ENCODE peak calls at places on chromosomes 13 and 19, in six cellular contexts. H is IMR-90, C is mesenchymal stem cell, T is H9, S is neuronal stem cell, U is H1. P is an unnamed sample.

GRCh38 chr19:2883686-2884439 is 16.7 kb downstream of the ZNF556 start:
- DNase-seq in T (no peak), U (no peak), C (no peak), H (no peak), S (no peak), P (no peak)

GRCh38 chr19:33905937-33906577 is 109.4 kb downstream of the KCTD15 start:
- DNase-seq in U (peak), H (no peak), S (peak), C (no peak), T (peak), P (peak)

GRCh38 chr13:104831823-104832222 is 1703.6 kb downstream of the EFNB2 start:
- DNase-seq in H (no peak), C (no peak), T (no peak), U (no peak), S (no peak), P (no peak)

GRCh38 chr13:100089633-100090032 is 740 bp downstream of the PCCA start:
- DNase-seq in T (no peak), H (peak), C (peak), U (no peak), S (no peak), P (peak)

GRCh38 chr13:51825165-51825592 is 19.8 kb downstream of the TMEM272 start:
- DNase-seq in T (no peak), H (no peak), C (no peak), S (no peak), U (no peak), P (no peak)

GRCh38 chr13:48908381-48909087 is 67.2 kb upstream of the FNDC3A start:
- DNase-seq in U (no peak), H (peak), S (no peak), C (no peak), T (no peak), P (no peak)

GRCh38 chr19:584240-585001 is 5.3 kb upstream of the HCN2 start:
- DNase-seq in U (peak), T (peak), C (peak), H (peak), S (peak), P (peak)

GRCh38 chr13:26946675-26947342 is 186.2 kb upstream of the GPR12 start:
- DNase-seq in C (peak), H (peak), T (no peak), S (peak), U (no peak), P (peak)

GRCh38 chr13:99811067-99811715 is 160.4 kb downstream of the ZIC5 start:
- DNase-seq in C (no peak), T (no peak), U (no peak), S (no peak), H (no peak), P (no peak)

GRCh38 chr19:54594737-54595136 is 1.3 kb downstream of the LILRA1 start:
- DNase-seq in H (no peak), T (no peak), S (no peak), C (no peak), U (no peak), P (no peak)

GRCh38 chr13:26228080-26228479 is 6.0 kb upstream of the RNF6 start:
- DNase-seq in T (no peak), H (no peak), C (no peak), S (no peak), U (no peak), P (no peak)

GRCh38 chr13:49791214-49791752 is 1.2 kb downstream of the KPNA3 start:
- DNase-seq in H (peak), C (peak), U (no peak), T (no peak), S (no peak), P (no peak)

GRCh38 chr19:48244289-48244688 is 11.4 kb downstream of the CARD8 start:
- DNase-seq in H (no peak), S (no peak), U (no peak), C (no peak), T (no peak), P (no peak)

GRCh38 chr13:48066310-48066989 is 28.5 kb downstream of the MED4 start:
- DNase-seq in U (no peak), S (no peak), T (no peak), H (peak), C (no peak), P (no peak)

GRCh38 chr19:42111811-42112210 is 20.4 kb downstream of the POU2F2 start:
- DNase-seq in H (peak), T (no peak), S (no peak), U (no peak), C (peak), P (no peak)

GRCh38 chr19:33251526-33252090 is 26.0 kb upstream of the SLC7A10 start:
- DNase-seq in H (no peak), T (no peak), S (no peak), U (no peak), C (no peak), P (peak)

GRCh38 chr19:1183543-1184172 is 9.6 kb upstream of the SBNO2 start:
- DNase-seq in S (no peak), U (no peak), H (peak), T (peak), C (peak), P (peak)

GRCh38 chr19:57559008-57559403 is 657 bp downstream of the ZNF550 start:
- DNase-seq in H (no peak), C (peak), S (no peak), U (no peak), T (peak), P (no peak)

GRCh38 chr19:49566302-49566701 is 14.1 kb downstream of the NOSIP start:
- DNase-seq in C (no peak), S (no peak), U (no peak), H (no peak), T (no peak), P (no peak)

GRCh38 chr13:83056269-83056668 is 826.0 kb downstream of the SLITRK1 start:
- DNase-seq in H (no peak), S (no peak), U (no peak), T (no peak), C (no peak), P (no peak)
- H4K91ac ChIP-seq in H (no peak), S (no peak), U (no peak), T (no peak), C (no peak), P (no peak)

GRCh38 chr19:18481505-18482222 is 40.2 kb downstream of the ELL start:
- DNase-seq in T (no peak), S (no peak), C (no peak), U (no peak), H (no peak), P (no peak)
- H3K27ac ChIP-seq in T (no peak), S (no peak), C (no peak), U (no peak), H (no peak), P (no peak)

GRCh38 chr13:113093580-113094409 is 11.8 kb upstream of the F7 start:
- DNase-seq in H (no peak), U (no peak), T (no peak), C (no peak), S (no peak), P (no peak)
- H4K91ac ChIP-seq in H (no peak), U (no peak), T (no peak), C (no peak), S (peak), P (no peak)

GRCh38 chr19:53467138-53467502 is 413 bp upstream of the ZNF813 start:
- DNase-seq in H (no peak), U (no peak), C (no peak), T (no peak), S (no peak), P (no peak)
- H3K27ac ChIP-seq in H (no peak), U (no peak), C (no peak), T (no peak), S (peak), P (no peak)

GRCh38 chr19:8821748-8822241 is 10.3 kb downstream of the ZNF558 start:
- DNase-seq in H (no peak), U (no peak), T (no peak), C (no peak), S (no peak), P (no peak)
- H4K91ac ChIP-seq in H (no peak), U (no peak), T (no peak), C (no peak), S (no peak), P (no peak)

P was measured in trophoblast cell.